ENCODE peak calls at places on chromosomes 7 and 10, in seven cellular contexts. N is H9, X is testis, O is A549, E is neural progenitor cell, H is pancreas, D is BE2C. J is an unnamed sample. For H3K4me1, the result is how much of the 10 kb centered on the place peaks cover.

GRCh38 chr7:83648464-83649241 is at the start of gene SEMA3E:
- DNase-seq in E (peak), D (peak), H (no peak), N (peak), X (peak), O (peak), J (no peak)

GRCh38 chr10:112435013-112435619 is 11.6 kb downstream of the ZDHHC6 start:
- DNase-seq in N (no peak), E (peak), H (no peak), O (peak), X (no peak), D (no peak), J (no peak)

GRCh38 chr7:4067874-4068273 is 614.2 kb upstream of the FOXK1 start:
- DNase-seq in H (no peak), O (no peak), D (no peak), E (no peak), N (no peak), X (no peak), J (no peak)

GRCh38 chr10:118342638-118343020 is 505 bp upstream of the FAM204A start:
- DNase-seq in X (no peak), O (no peak), H (no peak), D (no peak), N (no peak), E (no peak), J (no peak)

GRCh38 chr10:117360016-117360415 is 15.2 kb downstream of the PDZD8 start:
- DNase-seq in O (no peak), E (no peak), N (no peak), D (no peak), H (no peak), X (no peak), J (no peak)

GRCh38 chr10:129023057-129023456 is 444.0 kb upstream of the MGMT start:
- DNase-seq in N (no peak), H (no peak), E (no peak), O (no peak), D (no peak), X (no peak), J (peak)

GRCh38 chr10:129332476-129332875 is 134.6 kb upstream of the MGMT start:
- DNase-seq in E (peak), O (peak), D (peak), H (no peak), X (no peak), N (peak), J (no peak)

GRCh38 chr7:107208563-107208962 is 39.8 kb downstream of the HBP1 start:
- DNase-seq in E (no peak), D (no peak), N (no peak), H (no peak), X (no peak), O (no peak), J (no peak)

GRCh38 chr7:15795371-15795770 is 108.9 kb upstream of the MEOX2 start:
- DNase-seq in H (no peak), D (no peak), O (no peak), X (no peak), N (no peak), E (no peak), J (peak)

GRCh38 chr10:102627446-102628293 is 16.6 kb upstream of the TRIM8 start:
- DNase-seq in D (peak), O (peak), E (peak), H (peak), X (no peak), N (peak), J (peak)

GRCh38 chr7:135449467-135449866 is 60.4 kb downstream of the CNOT4 start:
- DNase-seq in D (no peak), E (no peak), O (no peak), N (no peak), X (no peak), H (no peak), J (no peak)

GRCh38 chr10:8041284-8042031 is 13.0 kb upstream of the GATA3 start:
- DNase-seq in X (no peak), E (no peak), H (no peak), D (no peak), N (no peak), O (no peak), J (no peak)
- H3K4me1 ChIP-seq in X (under half), E (under half), H (under half), D (under half), N (under half), O (under half), J (under half)

GRCh38 chr7:101864039-101864438 is 46.6 kb downstream of the CUX1 start:
- DNase-seq in O (no peak), E (no peak), D (no peak), H (no peak), X (no peak), N (no peak), J (no peak)

GRCh38 chr7:101860316-101861222 is 43.1 kb downstream of the CUX1 start:
- DNase-seq in X (no peak), E (no peak), N (no peak), O (no peak), D (no peak), H (no peak), J (no peak)

GRCh38 chr7:101863598-101863997 is 46.2 kb downstream of the CUX1 start:
- DNase-seq in N (no peak), D (no peak), E (no peak), H (no peak), X (no peak), O (no peak), J (no peak)

GRCh38 chr7:101861223-101861775 is 43.9 kb downstream of the CUX1 start:
- DNase-seq in X (no peak), N (no peak), H (no peak), D (no peak), E (no peak), O (no peak), J (no peak)

GRCh38 chr7:101862280-101863220 is 45.1 kb downstream of the CUX1 start:
- DNase-seq in E (peak), H (no peak), D (no peak), O (no peak), N (no peak), X (no peak), J (no peak)
- H3K4me1 ChIP-seq in E (under half), H (under half), D (under half), O (under half), N (under half), X (under half), J (under half)

GRCh38 chr10:110852255-110852896 is 19.4 kb upstream of the PDCD4 start:
- DNase-seq in H (no peak), O (no peak), N (no peak), X (peak), E (no peak), D (no peak), J (no peak)

GRCh38 chr10:110857265-110858158 is 14.2 kb upstream of the PDCD4 start:
- DNase-seq in N (no peak), H (no peak), E (no peak), O (no peak), X (no peak), D (peak), J (no peak)

GRCh38 chr10:110850099-110850498 is 21.6 kb upstream of the PDCD4 start:
- DNase-seq in E (no peak), N (no peak), H (no peak), D (no peak), O (no peak), X (no peak), J (no peak)

GRCh38 chr10:110850990-110851389 is 20.7 kb upstream of the PDCD4 start:
- DNase-seq in O (no peak), H (no peak), E (no peak), X (peak), D (no peak), N (no peak), J (no peak)

DNA sequence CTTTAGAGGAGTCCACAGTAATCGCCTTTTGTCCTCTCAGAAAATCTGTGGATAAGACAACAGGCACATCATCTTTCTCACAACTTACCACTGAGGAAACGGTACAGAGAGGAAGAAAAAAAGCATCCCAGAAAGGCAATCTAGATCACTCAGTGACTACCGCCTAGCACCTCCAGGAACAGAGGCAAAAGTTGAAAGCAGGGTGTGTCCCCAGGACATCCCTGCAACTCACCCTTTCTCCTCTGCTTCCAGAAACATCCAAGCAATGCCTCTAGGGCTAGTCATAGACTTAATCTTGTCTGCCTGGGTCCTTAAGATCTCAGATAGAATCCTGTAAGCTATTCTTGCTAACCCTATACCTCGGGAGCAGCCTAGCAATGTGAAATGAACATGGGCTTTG is 18.8 kb upstream of the PDCD4 start:
- DNase-seq in H (no peak), X (peak), O (no peak), D (no peak), N (no peak), E (no peak), J (no peak)
- H3K4me1 ChIP-seq in H (half or more), X (under half), O (under half), D (under half), N (under half), E (under half), J (under half)

GRCh38 chr10:909831-910230 is 21.7 kb downstream of the LARP4B start:
- DNase-seq in O (no peak), D (no peak), H (no peak), X (no peak), E (peak), N (no peak), J (no peak)
- H3K4me1 ChIP-seq in O (under half), D (under half), H (under half), X (under half), E (under half), N (under half), J (under half)

DNA sequence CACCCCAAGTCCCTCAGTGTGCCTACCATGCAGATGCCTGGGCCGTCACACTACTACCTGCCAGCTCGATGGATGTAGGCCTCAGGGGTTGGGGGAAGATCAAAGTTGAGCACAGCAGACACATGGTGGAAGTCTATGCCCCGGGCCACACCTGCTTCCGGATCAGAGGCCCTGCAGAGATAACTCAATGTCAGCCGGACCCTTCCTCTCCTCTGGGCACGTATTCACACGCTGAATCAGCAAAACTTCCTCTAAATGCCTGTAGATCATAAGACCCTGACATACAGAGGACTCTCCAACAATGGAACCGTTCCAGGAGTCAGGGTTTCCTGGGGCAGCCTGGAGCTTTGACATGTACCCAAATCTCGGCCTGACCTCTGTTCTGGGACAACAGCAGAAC is 3.8 kb downstream of the DDX56 start:
- DNase-seq in N (no peak), X (no peak), O (no peak), E (no peak), H (no peak), D (no peak), J (no peak)
- H3K4me1 ChIP-seq in N (under half), X (under half), O (under half), E (under half), H (under half), D (under half), J (under half)

GRCh38 chr10:94251568-94251967 is 111.2 kb downstream of the NOC3L start:
- DNase-seq in D (no peak), N (no peak), O (no peak), X (no peak), H (no peak), E (no peak), J (no peak)
- H3K4me1 ChIP-seq in D (under half), N (under half), O (under half), X (under half), H (under half), E (under half), J (under half)

GRCh38 chr7:130367836-130368235 is 12.5 kb upstream of the CPA1 start:
- DNase-seq in E (no peak), X (no peak), N (no peak), D (no peak), H (no peak), O (no peak), J (no peak)
- H3K4me1 ChIP-seq in E (under half), X (under half), N (under half), D (under half), H (half or more), O (under half), J (under half)

GRCh38 chr10:22626784-22627183 is 87.6 kb downstream of the PIP4K2A start:
- DNase-seq in X (no peak), O (no peak), H (no peak), N (no peak), D (no peak), E (no peak), J (no peak)
- H3K4me1 ChIP-seq in X (under half), O (half or more), H (under half), N (under half), D (under half), E (under half), J (under half)

J was measured in heart right ventricle.